ENCODE peak calls at places on chromosomes 1 and 21, in four cellular contexts. One of them, this sample, is unnamed.
A peak's percentile ranks its signal among the peaks of the same experiment; 100 is the strongest.

GRCh38 chr1:85857991-85858390 is 149.8 kb upstream of the ZNHIT6 start:
- DNase-seq in HepG2: no peak
- DNase-seq in K562: no peak
- DNase-seq in A549: no peak
- DNase-seq in this sample: no peak

GRCh38 chr1:33048426-33048825 is 11.7 kb upstream of the AK2 start:
- DNase-seq in HepG2: no peak
- DNase-seq in K562: no peak
- DNase-seq in A549: no peak
- DNase-seq in this sample: no peak

GRCh38 chr1:15153184-15153841 is at the start of gene TMEM51:
- DNase-seq in HepG2: peak; percentile 60
- DNase-seq in A549: peak; percentile 72
- DNase-seq in K562: peak; percentile 87
- DNase-seq in this sample: peak; percentile 41

GRCh38 chr1:55789466-55789865 is 574.3 kb upstream of the USP24 start:
- DNase-seq in HepG2: no peak
- DNase-seq in A549: no peak
- DNase-seq in K562: no peak
- DNase-seq in this sample: no peak

GRCh38 chr21:31660134-31660565 is 657 bp downstream of the SOD1 start:
- DNase-seq in HepG2: no peak
- DNase-seq in A549: no peak
- DNase-seq in K562: no peak
- DNase-seq in this sample: no peak

GRCh38 chr1:46735708-46736324 is 16.9 kb upstream of the EFCAB14 start:
- DNase-seq in K562: peak; percentile 56
- DNase-seq in A549: peak; percentile 46
- DNase-seq in HepG2: peak; percentile 52
- DNase-seq in this sample: no peak

GRCh38 chr1:93784538-93784937 is 94.5 kb downstream of the DNTTIP2 start:
- DNase-seq in A549: no peak
- DNase-seq in K562: no peak
- DNase-seq in HepG2: peak; percentile 76
- DNase-seq in this sample: no peak

GRCh38 chr1:6014130-6014999 is 22.1 kb upstream of the NPHP4 start:
- DNase-seq in HepG2: no peak
- DNase-seq in A549: no peak
- DNase-seq in K562: no peak
- DNase-seq in this sample: no peak

GRCh38 chr1:77370161-77370560 is 88.3 kb downstream of the AK5 start:
- DNase-seq in HepG2: no peak
- DNase-seq in A549: no peak
- DNase-seq in K562: no peak
- DNase-seq in this sample: no peak

GRCh38 chr1:36641776-36642175 is 159.1 kb upstream of the CSF3R start:
- DNase-seq in HepG2: no peak
- DNase-seq in A549: no peak
- DNase-seq in K562: no peak
- DNase-seq in this sample: no peak

GRCh38 chr1:12480748-12481362 is 137.2 kb downstream of the DHRS3 start:
- DNase-seq in A549: peak; percentile 89
- DNase-seq in HepG2: no peak
- DNase-seq in K562: no peak
- DNase-seq in this sample: no peak

GRCh38 chr1:77280962-77281361 is 857 bp upstream of the AK5 start:
- DNase-seq in HepG2: no peak
- DNase-seq in A549: no peak
- DNase-seq in K562: no peak
- DNase-seq in this sample: no peak

GRCh38 chr1:28104866-28105467 is 16.6 kb upstream of the EYA3 start:
- DNase-seq in K562: peak; percentile 88
- DNase-seq in HepG2: peak; percentile 77
- DNase-seq in A549: peak; percentile 67
- DNase-seq in this sample: peak; percentile 87

GRCh38 chr21:29953690-29954089 is 13.9 kb upstream of the GRIK1 start:
- DNase-seq in HepG2: no peak
- DNase-seq in A549: no peak
- DNase-seq in K562: no peak
- DNase-seq in this sample: no peak

GRCh38 chr1:70633004-70633403 is 221.9 kb downstream of the CTH start:
- DNase-seq in A549: no peak
- DNase-seq in K562: peak; percentile 30
- DNase-seq in HepG2: no peak
- DNase-seq in this sample: no peak

GRCh38 chr1:90144820-90145219 is 149.9 kb downstream of the ZNF326 start:
- DNase-seq in K562: no peak
- DNase-seq in HepG2: no peak
- DNase-seq in A549: no peak
- DNase-seq in this sample: no peak

GRCh38 chr1:89607156-89607555 is 25.8 kb upstream of the LRRC8C start:
- DNase-seq in A549: no peak
- DNase-seq in HepG2: no peak
- DNase-seq in K562: no peak
- DNase-seq in this sample: no peak

GRCh38 chr1:201597551-201598230 is 58.8 kb downstream of the NAV1 start:
- DNase-seq in K562: no peak
- DNase-seq in HepG2: no peak
- DNase-seq in A549: peak; percentile 94
- DNase-seq in this sample: no peak

GRCh38 chr21:31459457-31459856 is 115.4 kb upstream of the TIAM1 start:
- DNase-seq in K562: peak; percentile 45
- DNase-seq in HepG2: no peak
- DNase-seq in A549: peak; percentile 44
- DNase-seq in this sample: no peak

GRCh38 chr21:44962481-44962966 is 22.7 kb downstream of the SLX9 start:
- DNase-seq in K562: no peak
- DNase-seq in A549: no peak
- DNase-seq in HepG2: no peak
- DNase-seq in this sample: no peak

GRCh38 chr1:162367073-162367472 is 9.6 kb downstream of the SPATA46 start:
- DNase-seq in HepG2: no peak
- DNase-seq in A549: no peak
- DNase-seq in K562: no peak
- DNase-seq in this sample: no peak

GRCh38 chr1:229117664-229118300 is 153.1 kb upstream of the RAB4A start:
- DNase-seq in K562: no peak
- DNase-seq in A549: peak; percentile 47
- DNase-seq in HepG2: no peak
- DNase-seq in this sample: no peak

GRCh38 chr1:54459714-54460113 is 53.5 kb upstream of the SSBP3 start:
- DNase-seq in A549: no peak
- DNase-seq in HepG2: peak; percentile 23
- DNase-seq in K562: peak; percentile 68
- DNase-seq in this sample: no peak

GRCh38 chr1:14095001-14095400 is 395.0 kb downstream of the PRDM2 start:
- DNase-seq in A549: no peak
- DNase-seq in HepG2: no peak
- DNase-seq in K562: peak; percentile 63
- DNase-seq in this sample: no peak

GRCh38 chr1:27365372-27366112 is 1.2 kb downstream of the MAP3K6 start:
- DNase-seq in K562: peak; percentile 93
- DNase-seq in HepG2: peak; percentile 68
- DNase-seq in A549: peak; percentile 87
- DNase-seq in this sample: peak; percentile 86

GRCh38 chr1:241482761-241483250 is 36.7 kb downstream of the FH start:
- DNase-seq in HepG2: no peak
- DNase-seq in A549: peak; percentile 25
- DNase-seq in K562: no peak
- DNase-seq in this sample: no peak

GRCh38 chr1:164702664-164703063 is 143.7 kb downstream of the PBX1 start:
- DNase-seq in HepG2: no peak
- DNase-seq in K562: no peak
- DNase-seq in A549: no peak
- DNase-seq in this sample: no peak

GRCh38 chr1:29746076-29746665 is 509.8 kb downstream of the PTPRU start:
- DNase-seq in HepG2: no peak
- DNase-seq in K562: no peak
- DNase-seq in A549: no peak
- DNase-seq in this sample: no peak

GRCh38 chr1:29747136-29747670 is 510.9 kb downstream of the PTPRU start:
- DNase-seq in HepG2: no peak
- DNase-seq in K562: no peak
- DNase-seq in A549: no peak
- DNase-seq in this sample: no peak

GRCh38 chr1:29752141-29752540 is 515.8 kb downstream of the PTPRU start:
- DNase-seq in HepG2: no peak
- DNase-seq in A549: no peak
- DNase-seq in K562: no peak
- DNase-seq in this sample: peak; percentile 72

GRCh38 chr1:29749546-29749945 is 513.2 kb downstream of the PTPRU start:
- DNase-seq in HepG2: no peak
- DNase-seq in K562: no peak
- DNase-seq in A549: no peak
- DNase-seq in this sample: no peak

DNA sequence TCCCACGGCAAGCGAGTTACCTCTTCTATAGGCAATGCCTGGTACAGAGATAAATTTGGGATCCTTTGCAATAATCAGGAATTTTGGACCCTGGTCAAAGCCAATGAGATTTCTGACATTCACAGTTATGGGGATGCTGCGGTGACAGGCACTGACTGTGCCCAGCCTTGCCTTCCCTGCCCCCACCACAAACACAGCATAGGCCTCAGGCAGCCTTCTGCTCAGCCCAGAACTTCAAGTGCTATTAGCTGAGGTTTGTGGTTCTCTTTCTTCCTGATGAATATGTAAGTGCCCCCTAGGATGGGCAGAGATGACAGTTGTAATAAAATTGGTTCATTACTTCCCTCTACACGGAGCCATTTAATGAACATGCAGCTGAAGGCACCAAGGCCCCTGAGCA is 512.7 kb downstream of the PTPRU start:
- DNase-seq in HepG2: no peak
- DNase-seq in K562: no peak
- DNase-seq in A549: no peak
- DNase-seq in this sample: no peak
- TF ChIP-seq PHF8 in HepG2: no peak
- TF ChIP-seq PHF8 in K562: no peak
- TF ChIP-seq PHF8 in A549: no peak
- TF ChIP-seq PHF8 in this sample: no peak

GRCh38 chr1:42692461-42692860 is 10.2 kb downstream of the YBX1 start:
- DNase-seq in A549: no peak
- DNase-seq in K562: no peak
- DNase-seq in HepG2: no peak
- DNase-seq in this sample: no peak
- H3K27ac ChIP-seq in A549: no peak overlapping the region
- H3K27ac ChIP-seq in K562: peak overlapping the region; percentile 8
- H3K27ac ChIP-seq in HepG2: peak overlapping the region; percentile 38
- H3K27ac ChIP-seq in this sample: no peak overlapping the region

GRCh38 chr1:244461254-244462071 is at the start of gene CATSPERE:
- DNase-seq in A549: peak; percentile 94
- DNase-seq in K562: no peak
- DNase-seq in HepG2: no peak
- DNase-seq in this sample: peak; percentile 73

GRCh38 chr1:244454412-244454811 is 2.7 kb upstream of the ADSS2 start:
- DNase-seq in K562: no peak
- DNase-seq in HepG2: no peak
- DNase-seq in A549: no peak
- DNase-seq in this sample: no peak

GRCh38 chr1:244458781-244459180 is 2.3 kb upstream of the CATSPERE start:
- DNase-seq in HepG2: no peak
- DNase-seq in A549: no peak
- DNase-seq in K562: no peak
- DNase-seq in this sample: no peak

GRCh38 chr1:244456586-244456985 is 4.5 kb upstream of the CATSPERE start:
- DNase-seq in HepG2: no peak
- DNase-seq in K562: no peak
- DNase-seq in A549: no peak
- DNase-seq in this sample: no peak

GRCh38 chr1:244460195-244460594 is 878 bp upstream of the CATSPERE start:
- DNase-seq in HepG2: no peak
- DNase-seq in K562: no peak
- DNase-seq in A549: peak; percentile 64
- DNase-seq in this sample: no peak
- TF ChIP-seq PHF8 in HepG2: no peak
- TF ChIP-seq PHF8 in K562: no peak
- TF ChIP-seq PHF8 in A549: no peak
- TF ChIP-seq PHF8 in this sample: no peak

GRCh38 chr1:19780267-19780877 is 19.3 kb downstream of the TMCO4 start:
- DNase-seq in A549: no peak
- DNase-seq in K562: no peak
- DNase-seq in HepG2: no peak
- DNase-seq in this sample: peak; percentile 69

GRCh38 chr1:19786988-19787423 is 12.7 kb downstream of the TMCO4 start:
- DNase-seq in K562: no peak
- DNase-seq in A549: no peak
- DNase-seq in HepG2: no peak
- DNase-seq in this sample: peak; percentile 70

DNA sequence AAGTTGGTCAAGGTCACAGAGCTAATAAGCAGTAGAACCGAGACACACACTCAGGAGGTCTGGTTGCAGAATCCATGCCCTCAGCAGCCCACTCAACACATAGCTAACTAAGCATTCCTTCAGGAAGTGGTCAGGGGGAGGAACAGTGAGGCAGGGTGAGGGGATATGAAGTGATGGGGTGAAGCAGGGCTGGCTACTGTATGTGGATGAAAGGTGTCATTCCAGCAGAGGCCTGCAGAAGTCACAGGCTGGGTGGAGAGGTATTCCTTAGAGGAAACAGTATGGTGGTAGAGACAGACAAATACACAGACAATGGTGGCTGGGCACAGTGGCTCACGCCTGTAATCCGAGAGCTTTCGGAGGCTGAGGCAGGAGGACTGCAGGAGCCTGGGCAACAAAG is 14.1 kb downstream of the TMCO4 start:
- DNase-seq in HepG2: no peak
- DNase-seq in K562: no peak
- DNase-seq in A549: no peak
- DNase-seq in this sample: no peak
- H3K27ac ChIP-seq in HepG2: no peak overlapping the region
- H3K27ac ChIP-seq in K562: no peak overlapping the region
- H3K27ac ChIP-seq in A549: no peak overlapping the region
- H3K27ac ChIP-seq in this sample: no peak overlapping the region